ENCODE peak calls at places on chromosomes 7 and 10, in ten cellular contexts. One of them, this sample, is unnamed.

GRCh38 chr7:25216837-25217236 is 11.4 kb downstream of the NPVF start:
- DNase-seq in OCI-LY7: peak
- DNase-seq in epithelial cell of esophagus: peak
- DNase-seq in cardiac fibroblast: peak
- DNase-seq in Peyer's patch: no peak
- DNase-seq in fibroblast of pulmonary artery: peak
- DNase-seq in fibroblast of lung: peak
- DNase-seq in breast epithelium: no peak
- DNase-seq in heart right ventricle: no peak
- DNase-seq in tibial nerve: no peak
- DNase-seq in this sample: peak

GRCh38 chr7:1176891-1177373 is 16.9 kb upstream of the ZFAND2A start:
- DNase-seq in OCI-LY7: peak
- DNase-seq in cardiac fibroblast: peak
- DNase-seq in epithelial cell of esophagus: peak
- DNase-seq in fibroblast of pulmonary artery: peak
- DNase-seq in heart right ventricle: peak
- DNase-seq in Peyer's patch: peak
- DNase-seq in fibroblast of lung: peak
- DNase-seq in tibial nerve: peak
- DNase-seq in breast epithelium: peak
- DNase-seq in this sample: peak

GRCh38 chr7:123823898-123824753 is 20.8 kb upstream of the HYAL4 start:
- DNase-seq in OCI-LY7: no peak
- DNase-seq in epithelial cell of esophagus: no peak
- DNase-seq in fibroblast of lung: no peak
- DNase-seq in tibial nerve: no peak
- DNase-seq in Peyer's patch: no peak
- DNase-seq in breast epithelium: no peak
- DNase-seq in heart right ventricle: no peak
- DNase-seq in fibroblast of pulmonary artery: no peak
- DNase-seq in cardiac fibroblast: no peak
- DNase-seq in this sample: no peak

GRCh38 chr7:11104578-11104977 is 130.9 kb downstream of the PHF14 start:
- DNase-seq in fibroblast of lung: no peak
- DNase-seq in fibroblast of pulmonary artery: no peak
- DNase-seq in breast epithelium: no peak
- DNase-seq in Peyer's patch: no peak
- DNase-seq in epithelial cell of esophagus: no peak
- DNase-seq in heart right ventricle: no peak
- DNase-seq in cardiac fibroblast: no peak
- DNase-seq in OCI-LY7: no peak
- DNase-seq in tibial nerve: no peak
- DNase-seq in this sample: no peak

GRCh38 chr7:20529260-20529659 is 86.2 kb upstream of the ABCB5 start:
- DNase-seq in OCI-LY7: no peak
- DNase-seq in tibial nerve: no peak
- DNase-seq in heart right ventricle: no peak
- DNase-seq in breast epithelium: no peak
- DNase-seq in epithelial cell of esophagus: no peak
- DNase-seq in cardiac fibroblast: no peak
- DNase-seq in Peyer's patch: no peak
- DNase-seq in fibroblast of lung: no peak
- DNase-seq in fibroblast of pulmonary artery: no peak
- DNase-seq in this sample: no peak

GRCh38 chr10:33459597-33459996 is 125.1 kb upstream of the NRP1 start:
- DNase-seq in epithelial cell of esophagus: no peak
- DNase-seq in OCI-LY7: no peak
- DNase-seq in fibroblast of lung: peak
- DNase-seq in heart right ventricle: no peak
- DNase-seq in cardiac fibroblast: peak
- DNase-seq in breast epithelium: no peak
- DNase-seq in fibroblast of pulmonary artery: no peak
- DNase-seq in Peyer's patch: no peak
- DNase-seq in tibial nerve: no peak
- DNase-seq in this sample: peak

GRCh38 chr10:94450782-94451181 is 48.4 kb downstream of the TBC1D12 start:
- DNase-seq in fibroblast of pulmonary artery: no peak
- DNase-seq in fibroblast of lung: no peak
- DNase-seq in heart right ventricle: no peak
- DNase-seq in breast epithelium: no peak
- DNase-seq in tibial nerve: no peak
- DNase-seq in Peyer's patch: no peak
- DNase-seq in cardiac fibroblast: no peak
- DNase-seq in epithelial cell of esophagus: no peak
- DNase-seq in OCI-LY7: no peak
- DNase-seq in this sample: no peak

GRCh38 chr7:143369678-143370651 is 7.5 kb upstream of the FAM131B start:
- DNase-seq in cardiac fibroblast: no peak
- DNase-seq in tibial nerve: no peak
- DNase-seq in OCI-LY7: no peak
- DNase-seq in breast epithelium: no peak
- DNase-seq in Peyer's patch: no peak
- DNase-seq in heart right ventricle: no peak
- DNase-seq in fibroblast of lung: peak
- DNase-seq in fibroblast of pulmonary artery: no peak
- DNase-seq in epithelial cell of esophagus: no peak
- DNase-seq in this sample: no peak

GRCh38 chr10:45473126-45473525 is 99.1 kb downstream of the ALOX5 start:
- DNase-seq in OCI-LY7: no peak
- DNase-seq in heart right ventricle: no peak
- DNase-seq in breast epithelium: no peak
- DNase-seq in tibial nerve: no peak
- DNase-seq in epithelial cell of esophagus: no peak
- DNase-seq in fibroblast of pulmonary artery: no peak
- DNase-seq in Peyer's patch: no peak
- DNase-seq in cardiac fibroblast: no peak
- DNase-seq in fibroblast of lung: no peak
- DNase-seq in this sample: no peak

GRCh38 chr10:44917848-44918247 is 6.7 kb downstream of the TMEM72 start:
- DNase-seq in cardiac fibroblast: no peak
- DNase-seq in fibroblast of pulmonary artery: no peak
- DNase-seq in heart right ventricle: no peak
- DNase-seq in fibroblast of lung: no peak
- DNase-seq in epithelial cell of esophagus: no peak
- DNase-seq in OCI-LY7: no peak
- DNase-seq in Peyer's patch: no peak
- DNase-seq in breast epithelium: no peak
- DNase-seq in tibial nerve: no peak
- DNase-seq in this sample: no peak

GRCh38 chr7:102454423-102454822 is 10.2 kb downstream of the ALKBH4 start:
- DNase-seq in OCI-LY7: no peak
- DNase-seq in fibroblast of pulmonary artery: no peak
- DNase-seq in breast epithelium: no peak
- DNase-seq in tibial nerve: no peak
- DNase-seq in fibroblast of lung: no peak
- DNase-seq in heart right ventricle: no peak
- DNase-seq in Peyer's patch: no peak
- DNase-seq in cardiac fibroblast: no peak
- DNase-seq in epithelial cell of esophagus: no peak
- DNase-seq in this sample: no peak

GRCh38 chr10:9670911-9671310 is 1346.8 kb upstream of the CELF2 start:
- DNase-seq in epithelial cell of esophagus: no peak
- DNase-seq in breast epithelium: no peak
- DNase-seq in cardiac fibroblast: no peak
- DNase-seq in heart right ventricle: no peak
- DNase-seq in Peyer's patch: no peak
- DNase-seq in fibroblast of pulmonary artery: peak
- DNase-seq in OCI-LY7: no peak
- DNase-seq in fibroblast of lung: peak
- DNase-seq in tibial nerve: no peak
- DNase-seq in this sample: no peak

GRCh38 chr7:35722054-35722849 is 27.3 kb upstream of the HERPUD2 start:
- DNase-seq in cardiac fibroblast: no peak
- DNase-seq in fibroblast of pulmonary artery: no peak
- DNase-seq in Peyer's patch: no peak
- DNase-seq in heart right ventricle: no peak
- DNase-seq in OCI-LY7: peak
- DNase-seq in epithelial cell of esophagus: peak
- DNase-seq in fibroblast of lung: no peak
- DNase-seq in tibial nerve: no peak
- DNase-seq in breast epithelium: no peak
- DNase-seq in this sample: no peak
- H3K4me3 ChIP-seq in cardiac fibroblast: no peak
- H3K4me3 ChIP-seq in fibroblast of pulmonary artery: no peak
- H3K4me3 ChIP-seq in Peyer's patch: no peak
- H3K4me3 ChIP-seq in heart right ventricle: no peak
- H3K4me3 ChIP-seq in OCI-LY7: peak
- H3K4me3 ChIP-seq in epithelial cell of esophagus: no peak
- H3K4me3 ChIP-seq in fibroblast of lung: no peak
- H3K4me3 ChIP-seq in tibial nerve: no peak
- H3K4me3 ChIP-seq in breast epithelium: no peak
- H3K4me3 ChIP-seq in this sample: no peak

DNA sequence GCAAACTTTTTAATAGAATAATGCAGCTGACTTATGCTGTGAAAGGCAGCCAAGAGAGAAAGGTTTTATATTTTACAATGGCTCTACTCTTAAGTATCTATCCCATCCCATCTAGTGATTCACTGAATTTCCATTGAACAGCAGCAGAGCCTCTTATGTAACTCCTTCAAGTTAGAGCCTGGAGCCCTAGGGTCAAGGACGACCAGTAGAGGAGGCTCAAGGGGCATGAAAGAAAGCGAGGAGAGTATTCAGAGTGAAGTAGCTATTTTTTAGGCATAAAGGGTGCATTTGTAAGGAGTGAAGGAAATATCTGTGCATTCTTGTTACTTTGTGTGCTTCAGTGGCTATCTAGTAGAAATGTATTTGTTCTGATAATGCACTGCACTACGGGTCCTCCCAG is 180.2 kb upstream of the TPK1 start:
- DNase-seq in epithelial cell of esophagus: peak
- DNase-seq in fibroblast of lung: no peak
- DNase-seq in fibroblast of pulmonary artery: no peak
- DNase-seq in OCI-LY7: peak
- DNase-seq in Peyer's patch: no peak
- DNase-seq in tibial nerve: no peak
- DNase-seq in heart right ventricle: no peak
- DNase-seq in breast epithelium: no peak
- DNase-seq in cardiac fibroblast: no peak
- DNase-seq in this sample: no peak
- TF ChIP-seq CTCF in epithelial cell of esophagus: peak
- TF ChIP-seq CTCF in fibroblast of lung: no peak
- TF ChIP-seq CTCF in fibroblast of pulmonary artery: no peak
- TF ChIP-seq CTCF in OCI-LY7: peak
- TF ChIP-seq CTCF in Peyer's patch: no peak
- TF ChIP-seq CTCF in tibial nerve: no peak
- TF ChIP-seq CTCF in heart right ventricle: no peak
- TF ChIP-seq CTCF in breast epithelium: no peak
- TF ChIP-seq CTCF in cardiac fibroblast: no peak
- TF ChIP-seq CTCF in this sample: no peak

DNA sequence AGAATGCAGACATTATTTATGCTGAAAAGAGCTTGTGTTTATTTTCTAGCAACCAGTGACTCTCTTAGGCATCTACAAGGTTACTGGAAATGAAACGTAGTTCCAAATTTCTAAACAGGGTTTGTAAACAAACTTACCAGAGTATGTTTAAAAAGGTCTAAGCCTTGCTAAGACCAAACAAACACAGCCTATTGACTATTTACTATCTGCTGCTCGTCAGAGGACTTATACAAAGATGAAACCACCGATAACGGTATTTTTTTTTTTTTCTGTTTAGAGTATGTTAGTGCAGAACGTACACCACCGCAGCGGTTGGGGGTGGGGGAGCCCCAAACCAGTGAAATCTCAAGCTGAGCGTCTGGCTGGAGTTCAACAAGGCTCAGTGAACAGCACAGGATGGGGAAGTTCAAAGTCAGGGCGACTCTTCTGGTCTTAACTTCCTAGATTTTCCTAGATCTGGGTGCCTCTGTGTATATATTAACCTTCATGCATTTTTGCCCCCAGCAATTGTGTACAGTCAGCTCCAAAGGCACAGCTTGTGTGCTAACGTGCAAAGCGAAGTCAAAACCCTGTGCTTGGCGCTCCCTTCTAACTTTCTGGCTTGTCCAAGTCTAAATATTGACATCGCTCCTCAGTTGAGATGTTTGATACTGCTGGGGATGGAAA is 1.2 kb downstream of the RHOBTB1 start:
- DNase-seq in tibial nerve: no peak
- DNase-seq in fibroblast of lung: peak
- DNase-seq in epithelial cell of esophagus: peak
- DNase-seq in OCI-LY7: no peak
- DNase-seq in Peyer's patch: peak
- DNase-seq in cardiac fibroblast: peak
- DNase-seq in breast epithelium: no peak
- DNase-seq in heart right ventricle: peak
- DNase-seq in fibroblast of pulmonary artery: peak
- DNase-seq in this sample: peak
- H3K4me3 ChIP-seq in tibial nerve: peak
- H3K4me3 ChIP-seq in fibroblast of lung: peak
- H3K4me3 ChIP-seq in epithelial cell of esophagus: peak
- H3K4me3 ChIP-seq in OCI-LY7: no peak
- H3K4me3 ChIP-seq in Peyer's patch: peak
- H3K4me3 ChIP-seq in cardiac fibroblast: peak
- H3K4me3 ChIP-seq in breast epithelium: peak
- H3K4me3 ChIP-seq in heart right ventricle: peak
- H3K4me3 ChIP-seq in fibroblast of pulmonary artery: peak
- H3K4me3 ChIP-seq in this sample: peak

GRCh38 chr7:18239212-18239611 is 211.6 kb upstream of the PRPS1L1 start:
- DNase-seq in tibial nerve: no peak
- DNase-seq in fibroblast of pulmonary artery: no peak
- DNase-seq in OCI-LY7: no peak
- DNase-seq in Peyer's patch: no peak
- DNase-seq in heart right ventricle: no peak
- DNase-seq in cardiac fibroblast: no peak
- DNase-seq in epithelial cell of esophagus: no peak
- DNase-seq in fibroblast of lung: no peak
- DNase-seq in breast epithelium: no peak
- DNase-seq in this sample: no peak

GRCh38 chr7:18235819-18236218 is 208.2 kb upstream of the PRPS1L1 start:
- DNase-seq in Peyer's patch: no peak
- DNase-seq in cardiac fibroblast: no peak
- DNase-seq in epithelial cell of esophagus: peak
- DNase-seq in OCI-LY7: no peak
- DNase-seq in fibroblast of lung: no peak
- DNase-seq in fibroblast of pulmonary artery: no peak
- DNase-seq in tibial nerve: no peak
- DNase-seq in heart right ventricle: no peak
- DNase-seq in breast epithelium: no peak
- DNase-seq in this sample: no peak

GRCh38 chr7:18241543-18242231 is 214.0 kb upstream of the PRPS1L1 start:
- DNase-seq in heart right ventricle: no peak
- DNase-seq in OCI-LY7: no peak
- DNase-seq in breast epithelium: no peak
- DNase-seq in cardiac fibroblast: no peak
- DNase-seq in epithelial cell of esophagus: peak
- DNase-seq in Peyer's patch: no peak
- DNase-seq in fibroblast of pulmonary artery: no peak
- DNase-seq in fibroblast of lung: no peak
- DNase-seq in tibial nerve: no peak
- DNase-seq in this sample: no peak
- TF ChIP-seq CTCF in heart right ventricle: no peak
- TF ChIP-seq CTCF in OCI-LY7: no peak
- TF ChIP-seq CTCF in breast epithelium: no peak
- TF ChIP-seq CTCF in cardiac fibroblast: no peak
- TF ChIP-seq CTCF in epithelial cell of esophagus: peak
- TF ChIP-seq CTCF in Peyer's patch: no peak
- TF ChIP-seq CTCF in fibroblast of pulmonary artery: no peak
- TF ChIP-seq CTCF in fibroblast of lung: no peak
- TF ChIP-seq CTCF in tibial nerve: no peak
- TF ChIP-seq CTCF in this sample: no peak